ENCODE peak calls at places on chromosome 22, in seven cellular contexts. U is fibroblast of the aortic adventitia, V is WERI-Rb-1, C is transverse colon, Y is osteocyte, S is lower lobe of right lung, N is activated T-cell treated with anti-CD3 and anti-CD28 coated beads for 1 hour. P is an unnamed sample.

GRCh38 chr22:50053861-50054260 is 4.2 kb downstream of the TTLL8 start:
- DNase-seq in U (no peak), V (no peak), C (no peak), Y (no peak), S (no peak), N (no peak), P (no peak)

GRCh38 chr22:41833369-41834004 is 582 bp downstream of the SREBF2 start:
- DNase-seq in U (peak), V (peak), C (peak), Y (no peak), S (peak), N (peak), P (peak)

GRCh38 chr22:23315341-23315917 is 135.1 kb downstream of the BCR start:
- DNase-seq in U (peak), V (peak), C (peak), Y (peak), S (peak), N (peak), P (peak)

GRCh38 chr22:27194096-27194748 is 536.8 kb downstream of the MIAT start:
- DNase-seq in U (no peak), V (no peak), C (no peak), Y (no peak), S (no peak), N (no peak), P (no peak)

GRCh38 chr22:39220897-39221850 is 23.6 kb downstream of the PDGFB start:
- DNase-seq in U (peak), V (no peak), C (no peak), Y (no peak), S (peak), N (no peak), P (peak)

GRCh38 chr22:42758929-42759629 is 38.4 kb upstream of the A4GALT start:
- DNase-seq in U (peak), V (no peak), C (no peak), Y (no peak), S (no peak), N (no peak), P (no peak)

GRCh38 chr22:41636467-41636866 is 15.4 kb downstream of the XRCC6 start:
- DNase-seq in U (peak), V (no peak), C (no peak), Y (no peak), S (no peak), N (no peak), P (no peak)

GRCh38 chr22:49969751-49970527 is 9.4 kb downstream of the PIM3 start:
- DNase-seq in U (no peak), V (no peak), C (no peak), Y (no peak), S (peak), N (no peak), P (peak)

GRCh38 chr22:24060375-24060788 is 49.3 kb downstream of the CABIN1 start:
- DNase-seq in U (peak), V (no peak), C (no peak), Y (no peak), S (no peak), N (no peak), P (no peak)

GRCh38 chr22:31743871-31744270 is 6.1 kb downstream of the PRR14L start:
- DNase-seq in U (no peak), V (no peak), C (no peak), Y (no peak), S (no peak), N (no peak), P (no peak)

GRCh38 chr22:43260818-43261217 is 73.9 kb upstream of the TTLL12 start:
- DNase-seq in U (no peak), V (no peak), C (no peak), Y (no peak), S (no peak), N (no peak), P (no peak)

GRCh38 chr22:24580276-24580675 is 12.6 kb downstream of the LRRC75B start:
- DNase-seq in U (peak), V (no peak), C (no peak), Y (no peak), S (no peak), N (no peak), P (no peak)

GRCh38 chr22:49850959-49851815 is 2.5 kb upstream of the ZBED4 start:
- DNase-seq in U (no peak), V (no peak), C (no peak), Y (no peak), S (no peak), N (no peak), P (peak)

GRCh38 chr22:31247726-31248125 is 35.6 kb downstream of the LIMK2 start:
- DNase-seq in U (no peak), V (peak), C (no peak), Y (no peak), S (no peak), N (no peak), P (no peak)

GRCh38 chr22:25197335-25197734 is 2.3 kb upstream of the CRYBB3 start:
- DNase-seq in U (no peak), V (no peak), C (no peak), Y (no peak), S (no peak), N (no peak), P (no peak)

GRCh38 chr22:40128989-40129388 is 48.7 kb upstream of the TNRC6B start:
- DNase-seq in U (no peak), V (no peak), C (peak), Y (no peak), S (no peak), N (no peak), P (no peak)

GRCh38 chr22:48783821-48784266 is 1043.8 kb downstream of the BRD1 start:
- DNase-seq in U (no peak), V (no peak), C (no peak), Y (peak), S (no peak), N (no peak), P (no peak)

P was measured in spleen.